ENCODE peak calls at places on chromosomes 7 and 10, in ten cellular contexts. One of them, this sample, is unnamed.

GRCh38 chr10:1193561-1193960 is 137.4 kb downstream of the WDR37 start:
- DNase-seq in NCI-H1436: no peak
- DNase-seq in choroid plexus epithelial cell: no peak
- DNase-seq in activated CD4-positive, alpha-beta T cell treated with anti-CD3 and anti-CD28 coated beads, Interleukin-2, amount 50 U/mL, for 4 hours: no peak
- DNase-seq in DMS153: no peak
- DNase-seq in AG09309: no peak
- DNase-seq in mesenchymal stem cell: no peak
- DNase-seq in left ventricle myocardium inferior: no peak
- DNase-seq in A549: no peak
- DNase-seq in neuronal stem cell: no peak
- DNase-seq in this sample: no peak

GRCh38 chr7:132347858-132348257 is 228.4 kb downstream of the PLXNA4 start:
- DNase-seq in NCI-H1436: no peak
- DNase-seq in choroid plexus epithelial cell: no peak
- DNase-seq in activated CD4-positive, alpha-beta T cell treated with anti-CD3 and anti-CD28 coated beads, Interleukin-2, amount 50 U/mL, for 4 hours: no peak
- DNase-seq in DMS153: no peak
- DNase-seq in AG09309: no peak
- DNase-seq in mesenchymal stem cell: no peak
- DNase-seq in left ventricle myocardium inferior: no peak
- DNase-seq in A549: no peak
- DNase-seq in neuronal stem cell: no peak
- DNase-seq in this sample: no peak

GRCh38 chr10:117439243-117439912 is 64.1 kb upstream of the PDZD8 start:
- DNase-seq in NCI-H1436: no peak
- DNase-seq in choroid plexus epithelial cell: peak; percentile 57
- DNase-seq in activated CD4-positive, alpha-beta T cell treated with anti-CD3 and anti-CD28 coated beads, Interleukin-2, amount 50 U/mL, for 4 hours: no peak
- DNase-seq in DMS153: no peak
- DNase-seq in AG09309: peak; percentile 96
- DNase-seq in mesenchymal stem cell: peak; percentile 42
- DNase-seq in left ventricle myocardium inferior: peak; percentile 53
- DNase-seq in A549: no peak
- DNase-seq in neuronal stem cell: no peak
- DNase-seq in this sample: no peak

GRCh38 chr10:5291501-5292195 is 73.1 kb upstream of the UCN3 start:
- DNase-seq in NCI-H1436: peak; percentile 56
- DNase-seq in choroid plexus epithelial cell: peak; percentile 94
- DNase-seq in activated CD4-positive, alpha-beta T cell treated with anti-CD3 and anti-CD28 coated beads, Interleukin-2, amount 50 U/mL, for 4 hours: no peak
- DNase-seq in DMS153: peak; percentile 56
- DNase-seq in AG09309: peak; percentile 76
- DNase-seq in mesenchymal stem cell: peak; percentile 98
- DNase-seq in left ventricle myocardium inferior: peak; percentile 52
- DNase-seq in A549: peak; percentile 94
- DNase-seq in neuronal stem cell: no peak
- DNase-seq in this sample: no peak

GRCh38 chr10:77611670-77612069 is 25.9 kb downstream of the KCNMA1 start:
- DNase-seq in NCI-H1436: no peak
- DNase-seq in choroid plexus epithelial cell: no peak
- DNase-seq in activated CD4-positive, alpha-beta T cell treated with anti-CD3 and anti-CD28 coated beads, Interleukin-2, amount 50 U/mL, for 4 hours: no peak
- DNase-seq in DMS153: no peak
- DNase-seq in AG09309: no peak
- DNase-seq in mesenchymal stem cell: no peak
- DNase-seq in left ventricle myocardium inferior: no peak
- DNase-seq in A549: no peak
- DNase-seq in neuronal stem cell: no peak
- DNase-seq in this sample: no peak

GRCh38 chr7:122463631-122464030 is 159.1 kb upstream of the FEZF1 start:
- DNase-seq in NCI-H1436: no peak
- DNase-seq in choroid plexus epithelial cell: peak; percentile 6
- DNase-seq in activated CD4-positive, alpha-beta T cell treated with anti-CD3 and anti-CD28 coated beads, Interleukin-2, amount 50 U/mL, for 4 hours: no peak
- DNase-seq in DMS153: no peak
- DNase-seq in AG09309: no peak
- DNase-seq in mesenchymal stem cell: no peak
- DNase-seq in left ventricle myocardium inferior: no peak
- DNase-seq in A549: no peak
- DNase-seq in neuronal stem cell: no peak
- DNase-seq in this sample: no peak

GRCh38 chr7:81327468-81327867 is 408.6 kb upstream of the SEMA3C start:
- DNase-seq in NCI-H1436: no peak
- DNase-seq in choroid plexus epithelial cell: peak; percentile 19
- DNase-seq in activated CD4-positive, alpha-beta T cell treated with anti-CD3 and anti-CD28 coated beads, Interleukin-2, amount 50 U/mL, for 4 hours: no peak
- DNase-seq in DMS153: no peak
- DNase-seq in AG09309: no peak
- DNase-seq in mesenchymal stem cell: no peak
- DNase-seq in left ventricle myocardium inferior: no peak
- DNase-seq in A549: no peak
- DNase-seq in neuronal stem cell: no peak
- DNase-seq in this sample: no peak

GRCh38 chr10:75034131-75034512 is 77.3 kb upstream of the SAMD8 start:
- DNase-seq in NCI-H1436: no peak
- DNase-seq in choroid plexus epithelial cell: no peak
- DNase-seq in activated CD4-positive, alpha-beta T cell treated with anti-CD3 and anti-CD28 coated beads, Interleukin-2, amount 50 U/mL, for 4 hours: peak; percentile 37
- DNase-seq in DMS153: no peak
- DNase-seq in AG09309: no peak
- DNase-seq in mesenchymal stem cell: no peak
- DNase-seq in left ventricle myocardium inferior: no peak
- DNase-seq in A549: no peak
- DNase-seq in neuronal stem cell: no peak
- DNase-seq in this sample: no peak

GRCh38 chr10:101850747-101851146 is 7.1 kb upstream of the KCNIP2 start:
- DNase-seq in NCI-H1436: no peak
- DNase-seq in choroid plexus epithelial cell: no peak
- DNase-seq in activated CD4-positive, alpha-beta T cell treated with anti-CD3 and anti-CD28 coated beads, Interleukin-2, amount 50 U/mL, for 4 hours: no peak
- DNase-seq in DMS153: no peak
- DNase-seq in AG09309: no peak
- DNase-seq in mesenchymal stem cell: no peak
- DNase-seq in left ventricle myocardium inferior: no peak
- DNase-seq in A549: no peak
- DNase-seq in neuronal stem cell: no peak
- DNase-seq in this sample: no peak

GRCh38 chr10:34434119-34434594 is 380.9 kb downstream of the PARD3 start:
- DNase-seq in NCI-H1436: no peak
- DNase-seq in choroid plexus epithelial cell: peak; percentile 95
- DNase-seq in activated CD4-positive, alpha-beta T cell treated with anti-CD3 and anti-CD28 coated beads, Interleukin-2, amount 50 U/mL, for 4 hours: no peak
- DNase-seq in DMS153: no peak
- DNase-seq in AG09309: peak; percentile 44
- DNase-seq in mesenchymal stem cell: peak; percentile 79
- DNase-seq in left ventricle myocardium inferior: no peak
- DNase-seq in A549: no peak
- DNase-seq in neuronal stem cell: no peak
- DNase-seq in this sample: no peak